ENCODE peak calls at places on chromosome 18, in ten cellular contexts. C is Caki2; P is putamen; O is SW 1271; S is stimulated activated CD8-positive, alpha-beta memory T cell treated with anti-CD3 and anti-CD28 coated beads, Interleukin-15, amount 100 ng/mL, for 1 hour; F is D721Med; Q is Calu3; W is stimulated activated naive CD8-positive, alpha-beta T cell treated with anti-CD3 and anti-CD28 coated beads, Interleukin-15, Interleukin-2, amounts not matched to agents 100 U/mL and 50 U/mL, for 24 hours; J is NCI-H187; G is CD4-positive, alpha-beta T cell. U is an unnamed sample.

GRCh38 chr18:73683618-73684238 is 463.9 kb downstream of the FBXO15 start:
- DNase-seq in C (no peak), P (no peak), O (no peak), S (no peak), F (no peak), Q (peak; percentile 50), W (no peak), J (no peak), G (no peak), U (no peak)

GRCh38 chr18:48161911-48162698 is 231.6 kb upstream of the SMAD2 start:
- DNase-seq in C (no peak), P (peak; percentile 12), O (no peak), S (no peak), F (no peak), Q (peak; percentile 38), W (peak; percentile 13), J (no peak), G (peak; percentile 9), U (no peak)

GRCh38 chr18:67402543-67402942 is 114.0 kb downstream of the DSEL start:
- DNase-seq in C (no peak), P (no peak), O (no peak), S (no peak), F (no peak), Q (no peak), W (no peak), J (no peak), G (no peak), U (no peak)

GRCh38 chr18:36808681-36809080 is 20.1 kb downstream of the TPGS2 start:
- DNase-seq in C (no peak), P (no peak), O (no peak), S (no peak), F (no peak), Q (no peak), W (no peak), J (no peak), G (no peak), U (no peak)

GRCh38 chr18:55290898-55291297 is 297.1 kb downstream of the TCF4 start:
- DNase-seq in C (no peak), P (no peak), O (no peak), S (no peak), F (no peak), Q (no peak), W (no peak), J (no peak), G (no peak), U (no peak)

GRCh38 chr18:66825347-66825746 is 221.5 kb upstream of the CDH19 start:
- DNase-seq in C (no peak), P (no peak), O (no peak), S (no peak), F (no peak), Q (no peak), W (no peak), J (no peak), G (no peak), U (no peak)

GRCh38 chr18:702957-703659 is 9.3 kb downstream of the ENOSF1 start:
- DNase-seq in C (peak; percentile 87), P (no peak), O (no peak), S (no peak), F (no peak), Q (no peak), W (no peak), J (no peak), G (no peak), U (no peak)

GRCh38 chr18:55280515-55280914 is 307.5 kb downstream of the TCF4 start:
- DNase-seq in C (no peak), P (no peak), O (no peak), S (no peak), F (no peak), Q (no peak), W (no peak), J (no peak), G (no peak), U (no peak)

GRCh38 chr18:46894124-46894523 is 23.2 kb downstream of the PIAS2 start:
- DNase-seq in C (no peak), P (no peak), O (no peak), S (no peak), F (no peak), Q (no peak), W (peak; percentile 42), J (no peak), G (no peak), U (no peak)

GRCh38 chr18:21548647-21549046 is 51.9 kb downstream of the ESCO1 start:
- DNase-seq in C (peak; percentile 2), P (no peak), O (no peak), S (no peak), F (no peak), Q (no peak), W (no peak), J (no peak), G (no peak), U (no peak)

GRCh38 chr18:8151176-8151575 is 458.1 kb upstream of the RAB12 start:
- DNase-seq in C (peak; percentile 5), P (no peak), O (no peak), S (no peak), F (no peak), Q (no peak), W (no peak), J (no peak), G (no peak), U (no peak)

GRCh38 chr18:68221116-68221724 is 493.7 kb downstream of the TMX3 start:
- DNase-seq in C (no peak), P (no peak), O (no peak), S (no peak), F (no peak), Q (no peak), W (no peak), J (no peak), G (no peak), U (no peak)

GRCh38 chr18:76524477-76524876 is 29.4 kb upstream of the ZNF516 start:
- DNase-seq in C (no peak), P (no peak), O (no peak), S (no peak), F (no peak), Q (no peak), W (no peak), J (no peak), G (no peak), U (no peak)

GRCh38 chr18:2680216-2680792 is 24.8 kb downstream of the SMCHD1 start:
- DNase-seq in C (no peak), P (no peak), O (no peak), S (no peak), F (no peak), Q (no peak), W (no peak), J (no peak), G (no peak), U (no peak)

GRCh38 chr18:47795448-47795843 is 135.0 kb downstream of the SMAD2 start:
- DNase-seq in C (no peak), P (no peak), O (no peak), S (no peak), F (no peak), Q (no peak), W (no peak), J (no peak), G (no peak), U (no peak)

GRCh38 chr18:9796933-9797549 is 88.7 kb upstream of the TXNDC2 start:
- DNase-seq in C (peak; percentile 35), P (peak; percentile 72), O (no peak), S (no peak), F (no peak), Q (no peak), W (no peak), J (no peak), G (no peak), U (no peak)

GRCh38 chr18:13369756-13370510 is 151.4 kb downstream of the LDLRAD4 start:
- DNase-seq in C (no peak), P (no peak), O (no peak), S (no peak), F (no peak), Q (no peak), W (no peak), J (peak; percentile 52), G (no peak), U (no peak)

GRCh38 chr18:79964330-79965118 is at the start of gene HSBP1L1:
- DNase-seq in C (peak; percentile 37), P (no peak), O (peak; percentile 46), S (no peak), F (no peak), Q (peak; percentile 82), W (peak; percentile 77), J (no peak), G (peak; percentile 60), U (peak; percentile 61)

GRCh38 chr18:47175283-47175894 is 775 bp downstream of the IER3IP1 start:
- DNase-seq in C (peak; percentile 2), P (no peak), O (no peak), S (no peak), F (no peak), Q (peak; percentile 29), W (no peak), J (no peak), G (no peak), U (no peak)